ENCODE peak calls at places on chromosomes 16 and 17, in seven cellular contexts. X, J, M, I, D, G and F are unnamed samples.

GRCh38 chr17:29151567-29151966 is 28.6 kb downstream of the MYO18A start:
- DNase-seq in X (peak; percentile 56), J (no peak), M (peak; percentile 84), I (no peak), D (no peak), G (no peak), F (no peak)

GRCh38 chr16:74556375-74556922 is 50.5 kb downstream of the GLG1 start:
- DNase-seq in X (no peak), J (no peak), M (peak; percentile 58), I (no peak), D (no peak), G (no peak), F (no peak)

GRCh38 chr17:38705803-38706624 is 941 bp downstream of the MLLT6 start:
- DNase-seq in X (peak; percentile 33), J (no peak), M (peak; percentile 24), I (peak; percentile 43), D (no peak), G (peak; percentile 25), F (no peak)

GRCh38 chr16:23781176-23781575 is 26.4 kb downstream of the CHP2 start:
- DNase-seq in X (no peak), J (no peak), M (no peak), I (no peak), D (no peak), G (no peak), F (no peak)

GRCh38 chr17:78399693-78400144 is 21.3 kb downstream of the PGS1 start:
- DNase-seq in X (no peak), J (no peak), M (peak; percentile 76), I (no peak), D (no peak), G (no peak), F (no peak)

GRCh38 chr17:56172517-56172982 is 19.3 kb downstream of the ANKFN1 start:
- DNase-seq in X (peak; percentile 36), J (no peak), M (no peak), I (no peak), D (no peak), G (no peak), F (no peak)

GRCh38 chr16:57764341-57765159 is 29.0 kb downstream of the KATNB1 start:
- DNase-seq in X (no peak), J (peak; percentile 87), M (peak; percentile 82), I (no peak), D (no peak), G (no peak), F (no peak)

GRCh38 chr16:56985288-56985961 is 3.9 kb upstream of the NLRC5 start:
- DNase-seq in X (no peak), J (peak; percentile 86), M (peak; percentile 65), I (no peak), D (no peak), G (no peak), F (no peak)

GRCh38 chr16:81778861-81779539 is at the start of gene PLCG2:
- DNase-seq in X (no peak), J (peak; percentile 62), M (peak; percentile 65), I (peak; percentile 29), D (no peak), G (peak; percentile 45), F (peak; percentile 54)

GRCh38 chr17:17433260-17433659 is 43.5 kb upstream of the MED9 start:
- DNase-seq in X (no peak), J (no peak), M (no peak), I (no peak), D (no peak), G (no peak), F (no peak)

GRCh38 chr17:36017799-36018198 is at the start of gene CCL23:
- DNase-seq in X (no peak), J (peak; percentile 6), M (no peak), I (no peak), D (no peak), G (no peak), F (no peak)

GRCh38 chr17:44121997-44122824 is 1.2 kb downstream of the HDAC5 start:
- DNase-seq in X (no peak), J (no peak), M (no peak), I (no peak), D (no peak), G (no peak), F (no peak)

GRCh38 chr17:37844158-37844976 is 79.8 kb upstream of the TBC1D3K start:
- DNase-seq in X (no peak), J (peak; percentile 73), M (peak; percentile 55), I (no peak), D (no peak), G (peak; percentile 15), F (no peak)

GRCh38 chr17:17877548-17878358 is 41.0 kb upstream of the SREBF1 start:
- DNase-seq in X (peak; percentile 48), J (peak; percentile 85), M (no peak), I (no peak), D (no peak), G (no peak), F (no peak)

GRCh38 chr17:47804461-47804860 is 17.1 kb downstream of the OSBPL7 start:
- DNase-seq in X (no peak), J (no peak), M (no peak), I (no peak), D (no peak), G (no peak), F (no peak)

GRCh38 chr16:31184888-31185287 is 4.9 kb downstream of the FUS start:
- DNase-seq in X (no peak), J (no peak), M (no peak), I (no peak), D (no peak), G (no peak), F (no peak)

GRCh38 chr16:31696968-31697743 is 169.5 kb downstream of the AHSP start:
- DNase-seq in X (no peak), J (peak; percentile 56), M (peak; percentile 56), I (peak; percentile 50), D (no peak), G (no peak), F (peak; percentile 33)

GRCh38 chr16:81797443-81797842 is 18.4 kb downstream of the PLCG2 start:
- DNase-seq in X (no peak), J (no peak), M (no peak), I (no peak), D (no peak), G (no peak), F (no peak)

GRCh38 chr16:72626623-72627022 is 421.3 kb downstream of the ZFHX3 start:
- DNase-seq in X (no peak), J (no peak), M (peak; percentile 15), I (no peak), D (no peak), G (no peak), F (no peak)

GRCh38 chr16:79691001-79691400 is 90.5 kb upstream of the MAF start:
- DNase-seq in X (no peak), J (no peak), M (no peak), I (no peak), D (no peak), G (no peak), F (no peak)

GRCh38 chr17:13415877-13416416 is 185.8 kb downstream of the HS3ST3A1 start:
- DNase-seq in X (no peak), J (no peak), M (peak; percentile 67), I (peak; percentile 1), D (no peak), G (no peak), F (no peak)

GRCh38 chr17:9729034-9729650 is 62.2 kb downstream of the DHRS7C start:
- DNase-seq in X (peak; percentile 65), J (peak; percentile 46), M (peak; percentile 65), I (peak; percentile 16), D (peak; percentile 3), G (no peak), F (peak; percentile 48)

GRCh38 chr17:2233441-2233947 is 70.1 kb downstream of the SMG6 start:
- DNase-seq in X (no peak), J (peak; percentile 86), M (no peak), I (no peak), D (no peak), G (no peak), F (no peak)

GRCh38 chr17:19876524-19877161 is 8.9 kb upstream of the ULK2 start:
- DNase-seq in X (peak; percentile 51), J (no peak), M (no peak), I (no peak), D (no peak), G (no peak), F (no peak)

GRCh38 chr17:9886141-9886930 is 18.7 kb downstream of the RCVRN start:
- DNase-seq in X (peak; percentile 43), J (no peak), M (no peak), I (no peak), D (no peak), G (no peak), F (no peak)